ENCODE peak calls at places on chromosomes 16 and 17, in six cellular contexts. L is K562, E is GM12891, Z is GM12878, M is H1, V is HepG2. H is an unnamed sample.

GRCh38 chr17:57834146-57834741 is 15.6 kb downstream of the MRPS23 start:
- DNase-seq in E (no peak), L (no peak), V (no peak), M (peak), Z (no peak), H (no peak)

GRCh38 chr16:25063102-25063501 is 47.9 kb upstream of the ARHGAP17 start:
- DNase-seq in V (no peak), E (no peak), L (no peak), Z (no peak), M (no peak), H (no peak)

GRCh38 chr16:85641776-85642176 is 28.7 kb downstream of the GSE1 start:
- DNase-seq in E (no peak), V (no peak), M (no peak), L (no peak), Z (no peak), H (no peak)

GRCh38 chr17:67477687-67478086 is 100.6 kb downstream of the PITPNC1 start:
- DNase-seq in V (no peak), Z (no peak), L (no peak), E (no peak), M (no peak), H (no peak)

GRCh38 chr17:8225813-8226535 is 15.6 kb upstream of the AURKB start:
- DNase-seq in Z (peak), V (no peak), M (no peak), E (no peak), L (peak), H (no peak)

GRCh38 chr17:43832168-43832975 is 574 bp downstream of the MPP3 start:
- DNase-seq in E (no peak), M (no peak), Z (no peak), L (no peak), V (peak), H (no peak)

GRCh38 chr17:36949461-36949927 is 740 bp downstream of the AATF start:
- DNase-seq in M (no peak), Z (no peak), L (no peak), E (no peak), V (peak), H (no peak)

GRCh38 chr17:74467221-74467951 is 952 bp downstream of the CD300A start:
- DNase-seq in Z (peak), V (no peak), E (peak), M (no peak), L (no peak), H (no peak)

GRCh38 chr17:43217614-43218087 is 6.0 kb downstream of the TMEM106A start:
- DNase-seq in M (no peak), V (no peak), L (no peak), E (no peak), Z (no peak), H (no peak)

GRCh38 chr17:30975042-30975820 is 4.4 kb downstream of the RNF135 start:
- DNase-seq in V (no peak), E (no peak), L (no peak), M (no peak), Z (no peak), H (no peak)

GRCh38 chr17:3695723-3696411 is at the start of gene P2RX5:
- DNase-seq in E (no peak), M (no peak), V (no peak), L (peak), Z (no peak), H (peak)

GRCh38 chr17:61809816-61810392 is 53.4 kb downstream of the BRIP1 start:
- DNase-seq in Z (no peak), M (no peak), L (no peak), V (no peak), E (no peak), H (no peak)

GRCh38 chr16:50538411-50539052 is 9.7 kb upstream of the NKD1 start:
- DNase-seq in V (no peak), E (no peak), Z (no peak), L (no peak), M (no peak), H (no peak)

GRCh38 chr17:71460943-71461342 is 659.9 kb upstream of the SOX9 start:
- DNase-seq in M (no peak), V (no peak), L (no peak), E (no peak), Z (no peak), H (no peak)

GRCh38 chr17:31078290-31078689 is 16.5 kb upstream of the NF1 start:
- DNase-seq in V (no peak), M (no peak), L (no peak), E (no peak), Z (no peak), H (no peak)

GRCh38 chr16:8893426-8893825 is 11.3 kb downstream of the LITAFD start:
- DNase-seq in L (no peak), E (no peak), Z (no peak), M (no peak), V (no peak), H (no peak)

GRCh38 chr17:37741334-37742113 is 3.3 kb downstream of the HNF1B start:
- DNase-seq in V (no peak), Z (no peak), M (no peak), E (no peak), L (no peak), H (no peak)

GRCh38 chr16:12260647-12261262 is 284.2 kb downstream of the SNX29 start:
- DNase-seq in M (no peak), L (peak), V (peak), Z (no peak), E (no peak), H (no peak)

GRCh38 chr16:67965668-67966548 is 2.5 kb downstream of the SLC12A4 start:
- DNase-seq in M (no peak), L (no peak), V (peak), E (no peak), Z (no peak), H (no peak)

GRCh38 chr16:1330260-1330914 is 3.1 kb upstream of the BAIAP3 start:
- DNase-seq in V (peak), Z (no peak), L (no peak), M (no peak), E (no peak), H (no peak)

GRCh38 chr17:50218071-50218759 is 16.8 kb upstream of the COL1A1 start:
- DNase-seq in Z (no peak), E (no peak), M (no peak), L (no peak), V (no peak), H (no peak)

GRCh38 chr16:31568577-31569359 is 41.1 kb downstream of the AHSP start:
- DNase-seq in Z (no peak), E (no peak), V (no peak), M (peak), L (no peak), H (no peak)

GRCh38 chr16:67719778-67720144 is 645 bp upstream of the GFOD2 start:
- DNase-seq in Z (no peak), V (peak), M (no peak), E (no peak), L (peak), H (no peak)

GRCh38 chr16:11393366-11393765 is 48.1 kb downstream of the RMI2 start:
- DNase-seq in L (no peak), Z (no peak), M (no peak), E (no peak), V (no peak), H (peak)

GRCh38 chr17:40345161-40346034 is 19.1 kb downstream of the GJD3 start:
- DNase-seq in M (no peak), Z (no peak), V (peak), L (peak), E (no peak), H (no peak)
- TF ChIP-seq POLR2A in M (no peak), Z (no peak), V (peak), L (no peak), E (no peak), H (no peak)

GRCh38 chr16:58389724-58390123 is 2.5 kb upstream of the GINS3 start:
- DNase-seq in V (no peak), Z (no peak), E (no peak), M (no peak), L (no peak), H (no peak)

GRCh38 chr16:58393138-58393504 is 850 bp downstream of the GINS3 start:
- DNase-seq in E (no peak), L (peak), V (peak), M (no peak), Z (no peak), H (no peak)

DNA sequence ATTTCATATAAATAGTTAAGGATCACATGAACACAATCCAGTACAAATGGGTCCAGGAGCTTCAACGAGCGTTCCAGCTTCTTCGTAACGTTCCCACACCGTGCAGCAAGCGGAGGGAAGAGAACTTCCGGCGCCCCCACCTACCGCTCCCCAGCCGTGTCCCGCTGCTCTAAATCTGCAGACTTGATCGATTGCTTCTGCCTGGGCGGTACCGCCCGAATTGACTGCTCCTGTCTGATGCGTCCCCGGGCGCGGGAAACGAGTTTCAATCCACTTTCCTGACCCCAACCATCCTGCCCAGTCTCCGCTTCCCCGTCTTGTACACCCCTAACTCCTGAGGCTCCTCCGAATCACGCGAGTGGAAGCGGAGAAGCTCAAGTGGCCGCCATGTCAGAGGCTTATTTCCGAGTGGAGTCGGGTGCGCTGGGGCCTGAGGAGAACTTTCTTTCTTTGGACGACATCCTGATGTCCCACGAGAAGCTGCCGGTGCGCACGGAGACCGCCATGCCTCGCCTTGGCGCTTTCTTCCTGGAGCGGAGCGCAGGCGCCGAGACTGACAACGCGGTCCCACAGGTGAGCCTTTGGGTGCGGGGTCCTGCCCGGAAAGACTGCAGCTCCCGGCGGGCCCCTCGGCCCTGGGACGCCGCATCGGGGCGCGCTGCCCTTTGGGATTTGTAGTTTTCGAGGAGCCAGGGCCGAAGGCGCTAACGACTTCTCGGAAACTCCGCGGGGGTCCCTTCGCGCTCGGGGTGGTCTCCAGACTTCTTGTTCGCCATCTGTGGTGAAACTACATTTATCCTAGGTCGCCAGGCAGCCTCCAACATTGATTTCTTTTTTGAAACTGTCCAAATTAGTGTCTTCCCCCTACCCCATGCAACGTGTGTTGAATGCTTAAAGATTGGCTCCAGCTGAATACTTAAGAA is at the start of gene GINS3:
- DNase-seq in V (peak), Z (peak), E (peak), L (peak), M (peak), H (peak)
- TF ChIP-seq POLR2AphosphoS5 in V (peak), Z (peak), E (no peak), L (peak), M (peak), H (peak)

GRCh38 chr16:88194397-88195020 is 188.2 kb upstream of the ZNF469 start:
- DNase-seq in Z (no peak), M (no peak), L (no peak), V (peak), E (no peak), H (no peak)
- TF ChIP-seq TAF1 in Z (no peak), M (no peak), L (no peak), V (no peak), E (no peak), H (no peak)

GRCh38 chr16:22205577-22206012 is 483 bp upstream of the EEF2K start:
- DNase-seq in E (no peak), L (no peak), V (no peak), M (no peak), Z (no peak), H (no peak)

GRCh38 chr16:22206847-22207714 is 1.0 kb downstream of the EEF2K start:
- DNase-seq in V (no peak), M (no peak), E (no peak), Z (peak), L (peak), H (peak)

GRCh38 chr16:22207715-22208360 is 1.8 kb downstream of the EEF2K start:
- DNase-seq in M (no peak), E (no peak), Z (no peak), V (no peak), L (no peak), H (no peak)

GRCh38 chr16:22204091-22204655 is 1.9 kb upstream of the EEF2K start:
- DNase-seq in V (no peak), M (no peak), L (no peak), E (no peak), Z (no peak), H (no peak)

DNA sequence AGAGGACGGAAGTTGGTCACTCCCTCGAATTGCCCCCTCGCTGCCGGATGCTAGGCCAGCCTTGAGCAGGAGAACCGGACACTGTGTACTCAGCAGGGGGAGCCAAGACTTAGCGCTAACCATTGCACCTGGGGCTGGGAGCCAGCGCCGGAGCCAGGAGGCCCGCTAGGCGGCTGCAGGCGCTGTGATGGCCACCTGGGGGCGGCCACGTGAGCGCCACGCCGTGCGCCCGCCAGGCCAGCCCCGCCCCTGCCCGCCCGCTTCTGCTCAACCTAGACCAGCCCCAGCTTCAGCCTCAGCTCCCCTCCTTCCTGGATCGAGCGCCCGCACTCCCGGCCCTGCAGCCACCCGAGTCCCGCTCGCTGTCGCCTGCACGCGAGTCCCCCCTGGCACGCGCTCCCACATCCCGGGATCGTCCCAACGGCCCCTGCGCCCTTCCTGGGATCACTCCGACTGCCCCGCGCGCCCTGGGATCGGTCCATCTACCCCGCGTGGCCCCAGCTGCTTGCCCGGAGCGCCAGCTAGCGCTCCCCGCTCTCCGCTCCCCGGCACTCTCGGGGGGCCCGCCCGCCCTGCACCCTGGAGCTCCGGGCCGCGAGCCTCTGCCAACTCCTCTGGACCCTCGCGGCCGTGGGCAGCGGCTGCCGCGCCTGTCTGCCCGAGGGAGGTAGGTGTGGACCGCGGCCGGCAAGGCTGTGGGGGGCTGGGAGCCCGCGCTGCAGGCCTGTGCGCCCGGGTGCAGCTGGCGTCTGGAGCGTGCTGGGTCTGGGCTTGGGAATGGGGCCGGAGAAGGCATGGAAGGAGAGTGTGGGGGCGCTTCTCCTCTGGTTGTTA is at the start of gene EEF2K:
- DNase-seq in M (peak), Z (peak), V (peak), L (peak), E (peak), H (peak)
- TF ChIP-seq POLR2A in M (peak), Z (peak), V (peak), L (no peak), E (peak), H (peak)

GRCh38 chr17:6948976-6949375 is 46.9 kb upstream of the ALOX12 start:
- DNase-seq in E (no peak), Z (no peak), M (no peak), V (no peak), L (no peak), H (no peak)

GRCh38 chr17:6947745-6948144 is 48.1 kb upstream of the ALOX12 start:
- DNase-seq in L (no peak), Z (no peak), E (no peak), V (no peak), M (no peak), H (no peak)

GRCh38 chr17:6953689-6954088 is 42.2 kb upstream of the ALOX12 start:
- DNase-seq in Z (no peak), V (no peak), L (no peak), M (no peak), E (no peak), H (no peak)

DNA sequence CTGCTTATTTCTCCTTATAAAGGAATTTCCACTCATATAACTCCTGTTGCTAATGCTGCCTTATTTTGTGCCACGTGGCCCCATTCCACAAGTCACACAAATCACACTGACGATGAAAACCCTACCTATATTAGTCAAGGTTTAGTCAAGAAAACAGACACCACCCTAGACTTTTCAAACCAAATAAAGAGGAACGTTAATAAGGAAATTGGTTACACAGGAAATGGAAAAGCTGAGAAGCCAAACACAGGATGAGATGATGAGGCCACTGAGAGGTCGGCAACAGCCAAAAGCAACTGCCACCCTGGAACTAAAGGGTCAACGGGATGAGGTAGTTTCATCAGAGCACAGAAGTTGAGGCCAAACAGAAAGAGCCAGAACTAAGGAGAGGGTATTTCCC is 47.3 kb upstream of the ALOX12 start:
- DNase-seq in M (no peak), V (no peak), E (no peak), Z (no peak), L (no peak), H (no peak)
- TF ChIP-seq POLR2AphosphoS5 in M (no peak), V (no peak), E (no peak), Z (no peak), L (no peak), H (no peak)

GRCh38 chr17:29945281-29945680 is 3.8 kb downstream of the EFCAB5 start:
- DNase-seq in L (no peak), M (no peak), E (no peak), V (no peak), Z (no peak), H (no peak)

GRCh38 chr17:29954405-29954804 is 13.0 kb downstream of the EFCAB5 start:
- DNase-seq in V (no peak), L (no peak), E (no peak), Z (no peak), M (no peak), H (no peak)

GRCh38 chr17:29949708-29950107 is 8.3 kb downstream of the EFCAB5 start:
- DNase-seq in V (no peak), L (no peak), E (no peak), M (no peak), Z (no peak), H (no peak)

DNA sequence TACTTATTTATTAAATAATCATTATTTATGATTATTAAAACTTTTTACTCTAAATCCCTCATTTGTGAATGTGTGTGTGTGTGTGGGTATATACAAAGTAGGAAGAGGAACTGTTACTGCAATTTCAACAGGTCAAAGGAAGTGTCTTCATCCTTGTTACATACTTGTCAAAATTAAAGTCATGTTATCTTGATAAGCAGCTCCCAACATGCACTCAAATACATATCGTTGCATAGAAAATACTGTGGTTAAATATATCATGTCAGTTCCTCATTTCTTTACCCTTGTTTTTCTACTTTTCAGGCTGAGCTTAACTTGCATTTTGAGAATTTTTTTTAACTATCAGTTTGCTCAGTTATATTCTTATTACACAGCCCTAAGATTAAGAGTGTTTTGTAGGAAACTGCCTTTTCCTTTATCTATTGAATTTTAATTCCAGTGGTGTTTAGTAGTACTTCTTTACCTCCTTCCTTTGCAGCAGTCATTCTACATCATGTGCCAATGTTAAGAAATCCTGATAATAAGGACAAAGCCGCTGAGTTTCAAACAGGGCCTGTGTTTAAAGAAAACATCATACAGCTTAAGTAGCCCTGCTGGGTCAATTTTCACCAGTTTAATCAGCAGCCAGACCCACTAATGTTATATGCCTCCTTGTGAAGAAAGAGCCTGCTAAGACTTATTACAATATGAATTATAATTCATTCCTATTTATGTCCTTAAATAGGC is 7.2 kb downstream of the EFCAB5 start:
- DNase-seq in V (no peak), L (no peak), E (no peak), M (no peak), Z (no peak), H (no peak)
- TF ChIP-seq TAF1 in V (no peak), L (no peak), E (no peak), M (no peak), Z (no peak), H (no peak)